ENCODE peak calls at places on chromosomes 7 and 10, in five cellular contexts. One of them, this sample, is unnamed. For H3K27me3 and H3K36me3, the result is how much of the 10 kb centered on the place peaks cover.

GRCh38 chr10:35661236-35661635 is 19.1 kb upstream of the FZD8 start:
- DNase-seq in IMR-90: no peak
- DNase-seq in esophagus squamous epithelium: no peak
- DNase-seq in fibroblast of lung: no peak
- DNase-seq in adipocyte: peak
- DNase-seq in this sample: no peak

GRCh38 chr7:44893710-44894135 is 8.4 kb upstream of the PURB start:
- DNase-seq in fibroblast of lung: no peak
- DNase-seq in esophagus squamous epithelium: no peak
- DNase-seq in adipocyte: no peak
- DNase-seq in IMR-90: no peak
- DNase-seq in this sample: no peak

GRCh38 chr7:84654287-84654686 is 459.7 kb upstream of the SEMA3A start:
- DNase-seq in IMR-90: no peak
- DNase-seq in esophagus squamous epithelium: no peak
- DNase-seq in fibroblast of lung: no peak
- DNase-seq in adipocyte: no peak
- DNase-seq in this sample: no peak

GRCh38 chr10:91162495-91163268 is 57.8 kb upstream of the PCGF5 start:
- DNase-seq in adipocyte: peak
- DNase-seq in IMR-90: peak
- DNase-seq in fibroblast of lung: peak
- DNase-seq in esophagus squamous epithelium: no peak
- DNase-seq in this sample: peak

GRCh38 chr10:70379581-70380176 is 2.7 kb downstream of the LRRC20 start:
- DNase-seq in IMR-90: no peak
- DNase-seq in adipocyte: no peak
- DNase-seq in esophagus squamous epithelium: no peak
- DNase-seq in fibroblast of lung: peak
- DNase-seq in this sample: no peak

GRCh38 chr7:50721160-50721559 is 61.5 kb downstream of the GRB10 start:
- DNase-seq in fibroblast of lung: no peak
- DNase-seq in adipocyte: no peak
- DNase-seq in esophagus squamous epithelium: no peak
- DNase-seq in IMR-90: no peak
- DNase-seq in this sample: peak

GRCh38 chr10:88253120-88253519 is 330.0 kb downstream of the RNLS start:
- DNase-seq in esophagus squamous epithelium: no peak
- DNase-seq in adipocyte: no peak
- DNase-seq in fibroblast of lung: no peak
- DNase-seq in IMR-90: no peak
- DNase-seq in this sample: no peak

GRCh38 chr7:74199551-74200355 is 10.1 kb upstream of the LAT2 start:
- DNase-seq in IMR-90: no peak
- DNase-seq in adipocyte: no peak
- DNase-seq in fibroblast of lung: no peak
- DNase-seq in esophagus squamous epithelium: no peak
- DNase-seq in this sample: peak

GRCh38 chr10:103661198-103661950 is 167.9 kb downstream of the NEURL1 start:
- DNase-seq in adipocyte: peak
- DNase-seq in esophagus squamous epithelium: no peak
- DNase-seq in fibroblast of lung: peak
- DNase-seq in IMR-90: peak
- DNase-seq in this sample: peak
- H3K4me3 ChIP-seq in adipocyte: peak
- H3K4me3 ChIP-seq in esophagus squamous epithelium: peak
- H3K4me3 ChIP-seq in fibroblast of lung: peak
- H3K4me3 ChIP-seq in IMR-90: peak
- H3K4me3 ChIP-seq in this sample: peak

DNA sequence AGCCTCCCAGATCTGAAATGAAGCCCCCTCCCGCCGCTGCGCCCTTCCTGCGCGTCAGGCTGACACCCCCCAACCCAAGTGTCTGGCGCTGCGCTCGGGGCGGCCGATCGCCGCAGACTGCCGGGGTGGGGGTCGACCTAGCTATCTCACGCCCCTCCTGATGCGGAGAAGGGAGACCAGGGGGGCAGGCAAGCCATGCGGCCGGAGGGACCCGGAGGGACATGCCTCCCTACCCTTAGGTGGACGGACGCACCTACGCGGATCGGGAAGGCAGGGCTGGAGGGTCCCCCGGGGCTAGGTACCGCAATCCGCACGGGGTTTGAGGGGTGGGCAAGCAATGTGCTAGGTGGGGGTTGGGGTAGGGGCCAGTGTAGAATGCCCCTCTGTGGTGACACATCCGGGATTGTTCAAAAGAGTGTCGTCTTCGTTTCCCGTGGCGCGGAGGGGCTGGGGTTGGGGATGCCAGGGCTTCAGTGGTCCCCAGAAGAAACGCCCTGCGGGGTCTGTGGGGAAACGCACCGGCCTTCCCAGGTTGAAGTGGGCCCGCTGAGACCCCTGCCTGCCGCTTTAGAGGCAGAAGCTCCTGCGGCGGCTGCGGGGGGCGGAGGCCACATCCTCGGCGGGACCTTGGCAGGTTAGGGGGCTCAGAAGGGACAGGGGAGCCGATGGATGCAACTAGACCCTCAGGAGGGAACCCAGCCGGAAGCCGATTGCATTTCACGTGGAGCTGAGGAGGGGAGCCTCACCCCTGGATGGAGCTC is 913 bp downstream of the ADCYAP1R1 start:
- DNase-seq in esophagus squamous epithelium: no peak
- DNase-seq in fibroblast of lung: no peak
- DNase-seq in adipocyte: no peak
- DNase-seq in IMR-90: no peak
- DNase-seq in this sample: no peak
- H3K27me3 ChIP-seq in esophagus squamous epithelium: under half
- H3K27me3 ChIP-seq in fibroblast of lung: under half
- H3K27me3 ChIP-seq in adipocyte: under half
- H3K27me3 ChIP-seq in IMR-90: under half
- H3K27me3 ChIP-seq in this sample: under half

GRCh38 chr7:107959527-107959898 is 43.4 kb downstream of the LAMB1 start:
- DNase-seq in fibroblast of lung: no peak
- DNase-seq in esophagus squamous epithelium: no peak
- DNase-seq in IMR-90: no peak
- DNase-seq in adipocyte: no peak
- DNase-seq in this sample: no peak

GRCh38 chr7:107961399-107961798 is 41.6 kb downstream of the LAMB1 start:
- DNase-seq in adipocyte: no peak
- DNase-seq in IMR-90: no peak
- DNase-seq in esophagus squamous epithelium: no peak
- DNase-seq in fibroblast of lung: peak
- DNase-seq in this sample: no peak

GRCh38 chr7:107958764-107959526 is 44.0 kb downstream of the LAMB1 start:
- DNase-seq in fibroblast of lung: peak
- DNase-seq in esophagus squamous epithelium: no peak
- DNase-seq in adipocyte: peak
- DNase-seq in IMR-90: peak
- DNase-seq in this sample: peak

GRCh38 chr7:107962817-107963216 is 40.1 kb downstream of the LAMB1 start:
- DNase-seq in fibroblast of lung: no peak
- DNase-seq in IMR-90: no peak
- DNase-seq in esophagus squamous epithelium: no peak
- DNase-seq in adipocyte: no peak
- DNase-seq in this sample: no peak

GRCh38 chr7:107960306-107960705 is 42.7 kb downstream of the LAMB1 start:
- DNase-seq in fibroblast of lung: peak
- DNase-seq in adipocyte: no peak
- DNase-seq in IMR-90: no peak
- DNase-seq in esophagus squamous epithelium: no peak
- DNase-seq in this sample: no peak
- H3K36me3 ChIP-seq in fibroblast of lung: half or more
- H3K36me3 ChIP-seq in adipocyte: half or more
- H3K36me3 ChIP-seq in IMR-90: half or more
- H3K36me3 ChIP-seq in esophagus squamous epithelium: under half
- H3K36me3 ChIP-seq in this sample: under half

GRCh38 chr7:4612939-4613841 is 68.9 kb upstream of the FOXK1 start:
- DNase-seq in fibroblast of lung: peak
- DNase-seq in adipocyte: peak
- DNase-seq in IMR-90: peak
- DNase-seq in esophagus squamous epithelium: no peak
- DNase-seq in this sample: peak
- H3K4me3 ChIP-seq in fibroblast of lung: peak
- H3K4me3 ChIP-seq in adipocyte: peak
- H3K4me3 ChIP-seq in IMR-90: no peak
- H3K4me3 ChIP-seq in esophagus squamous epithelium: peak
- H3K4me3 ChIP-seq in this sample: peak

GRCh38 chr10:62817763-62818425 is 1.7 kb upstream of the EGR2 start:
- DNase-seq in fibroblast of lung: peak
- DNase-seq in IMR-90: peak
- DNase-seq in esophagus squamous epithelium: no peak
- DNase-seq in adipocyte: peak
- DNase-seq in this sample: peak

GRCh38 chr10:62818426-62819011 is 2.4 kb upstream of the EGR2 start:
- DNase-seq in fibroblast of lung: no peak
- DNase-seq in adipocyte: peak
- DNase-seq in esophagus squamous epithelium: no peak
- DNase-seq in IMR-90: no peak
- DNase-seq in this sample: no peak

GRCh38 chr10:62815373-62816111 is 624 bp downstream of the EGR2 start:
- DNase-seq in IMR-90: no peak
- DNase-seq in esophagus squamous epithelium: no peak
- DNase-seq in adipocyte: peak
- DNase-seq in fibroblast of lung: no peak
- DNase-seq in this sample: no peak

GRCh38 chr10:62816179-62817119 is at the start of gene EGR2:
- DNase-seq in adipocyte: peak
- DNase-seq in IMR-90: peak
- DNase-seq in fibroblast of lung: peak
- DNase-seq in esophagus squamous epithelium: peak
- DNase-seq in this sample: peak

GRCh38 chr10:62817120-62817762 is 1.1 kb upstream of the EGR2 start:
- DNase-seq in esophagus squamous epithelium: peak
- DNase-seq in IMR-90: peak
- DNase-seq in adipocyte: peak
- DNase-seq in fibroblast of lung: no peak
- DNase-seq in this sample: no peak
- H3K27me3 ChIP-seq in esophagus squamous epithelium: under half
- H3K27me3 ChIP-seq in IMR-90: half or more
- H3K27me3 ChIP-seq in adipocyte: under half
- H3K27me3 ChIP-seq in fibroblast of lung: under half
- H3K27me3 ChIP-seq in this sample: under half

GRCh38 chr7:130197094-130197493 is 8.1 kb downstream of the TMEM209 start:
- DNase-seq in adipocyte: no peak
- DNase-seq in esophagus squamous epithelium: no peak
- DNase-seq in fibroblast of lung: no peak
- DNase-seq in IMR-90: no peak
- DNase-seq in this sample: no peak
- H3K36me3 ChIP-seq in adipocyte: half or more
- H3K36me3 ChIP-seq in esophagus squamous epithelium: under half
- H3K36me3 ChIP-seq in fibroblast of lung: under half
- H3K36me3 ChIP-seq in IMR-90: under half
- H3K36me3 ChIP-seq in this sample: under half

GRCh38 chr10:132665946-132666732 is 119.8 kb downstream of the NKX6-2 start:
- DNase-seq in esophagus squamous epithelium: no peak
- DNase-seq in fibroblast of lung: peak
- DNase-seq in IMR-90: peak
- DNase-seq in adipocyte: peak
- DNase-seq in this sample: peak

GRCh38 chr10:132670546-132670945 is 115.4 kb downstream of the NKX6-2 start:
- DNase-seq in fibroblast of lung: no peak
- DNase-seq in IMR-90: no peak
- DNase-seq in esophagus squamous epithelium: no peak
- DNase-seq in adipocyte: no peak
- DNase-seq in this sample: no peak

GRCh38 chr10:132669208-132669861 is 116.6 kb downstream of the NKX6-2 start:
- DNase-seq in IMR-90: no peak
- DNase-seq in fibroblast of lung: no peak
- DNase-seq in esophagus squamous epithelium: no peak
- DNase-seq in adipocyte: no peak
- DNase-seq in this sample: no peak

GRCh38 chr10:132666733-132667612 is 119.0 kb downstream of the NKX6-2 start:
- DNase-seq in IMR-90: peak
- DNase-seq in esophagus squamous epithelium: no peak
- DNase-seq in fibroblast of lung: no peak
- DNase-seq in adipocyte: peak
- DNase-seq in this sample: no peak

GRCh38 chr10:132667613-132668394 is 118.1 kb downstream of the NKX6-2 start:
- DNase-seq in IMR-90: peak
- DNase-seq in fibroblast of lung: peak
- DNase-seq in esophagus squamous epithelium: no peak
- DNase-seq in adipocyte: peak
- DNase-seq in this sample: no peak
- H3K4me3 ChIP-seq in IMR-90: no peak
- H3K4me3 ChIP-seq in fibroblast of lung: no peak
- H3K4me3 ChIP-seq in esophagus squamous epithelium: no peak
- H3K4me3 ChIP-seq in adipocyte: no peak
- H3K4me3 ChIP-seq in this sample: no peak

GRCh38 chr10:51082857-51083256 is 8.6 kb downstream of the PRKG1 start:
- DNase-seq in IMR-90: no peak
- DNase-seq in fibroblast of lung: no peak
- DNase-seq in adipocyte: no peak
- DNase-seq in esophagus squamous epithelium: no peak
- DNase-seq in this sample: no peak
- H3K27me3 ChIP-seq in IMR-90: under half
- H3K27me3 ChIP-seq in fibroblast of lung: under half
- H3K27me3 ChIP-seq in adipocyte: under half
- H3K27me3 ChIP-seq in esophagus squamous epithelium: under half
- H3K27me3 ChIP-seq in this sample: under half

GRCh38 chr7:2215851-2216250 is 16.9 kb downstream of the MAD1L1 start:
- DNase-seq in fibroblast of lung: no peak
- DNase-seq in esophagus squamous epithelium: no peak
- DNase-seq in adipocyte: no peak
- DNase-seq in IMR-90: no peak
- DNase-seq in this sample: no peak

GRCh38 chr7:2212906-2213305 is 19.8 kb downstream of the MAD1L1 start:
- DNase-seq in adipocyte: no peak
- DNase-seq in esophagus squamous epithelium: no peak
- DNase-seq in fibroblast of lung: no peak
- DNase-seq in IMR-90: no peak
- DNase-seq in this sample: no peak

GRCh38 chr7:2214636-2215035 is 18.1 kb downstream of the MAD1L1 start:
- DNase-seq in adipocyte: no peak
- DNase-seq in fibroblast of lung: no peak
- DNase-seq in esophagus squamous epithelium: no peak
- DNase-seq in IMR-90: no peak
- DNase-seq in this sample: no peak

GRCh38 chr7:2211926-2212325 is 20.8 kb downstream of the MAD1L1 start:
- DNase-seq in adipocyte: no peak
- DNase-seq in esophagus squamous epithelium: no peak
- DNase-seq in fibroblast of lung: no peak
- DNase-seq in IMR-90: no peak
- DNase-seq in this sample: no peak

GRCh38 chr7:2213551-2214215 is 19.1 kb downstream of the MAD1L1 start:
- DNase-seq in fibroblast of lung: no peak
- DNase-seq in esophagus squamous epithelium: no peak
- DNase-seq in adipocyte: no peak
- DNase-seq in IMR-90: no peak
- DNase-seq in this sample: no peak
- H3K36me3 ChIP-seq in fibroblast of lung: under half
- H3K36me3 ChIP-seq in esophagus squamous epithelium: under half
- H3K36me3 ChIP-seq in adipocyte: half or more
- H3K36me3 ChIP-seq in IMR-90: half or more
- H3K36me3 ChIP-seq in this sample: under half

This sample was measured in MG63.